ENCODE peak calls at places on chromosomes 13 and 19, in seven cellular contexts. R, E, K, N, O, V and G are unnamed samples. For H3K27me3, the result is how much of the 10 kb centered on the place peaks cover.

GRCh38 chr13:66312312-66313087 is 917.6 kb downstream of the PCDH9 start:
- DNase-seq in V (peak), K (no peak), E (peak), N (no peak), O (peak), R (no peak), G (no peak)

GRCh38 chr13:50081106-50081898 is 66.1 kb downstream of the KCNRG start:
- DNase-seq in N (peak), V (peak), O (no peak), R (peak), K (no peak), E (peak), G (no peak)

GRCh38 chr13:46622013-46622917 is 69.3 kb downstream of the LRCH1 start:
- DNase-seq in R (no peak), O (no peak), K (no peak), N (no peak), E (no peak), V (no peak), G (no peak)

GRCh38 chr13:112755331-112755730 is 65.5 kb downstream of the ATP11A start:
- DNase-seq in N (no peak), K (no peak), E (no peak), O (no peak), R (no peak), V (no peak), G (no peak)

GRCh38 chr13:37412271-37412683 is 186.3 kb downstream of the POSTN start:
- DNase-seq in O (peak), E (no peak), K (no peak), V (no peak), N (no peak), R (no peak), G (no peak)

GRCh38 chr13:111145071-111145470 is 30.0 kb downstream of the ARHGEF7 start:
- DNase-seq in E (no peak), O (no peak), K (no peak), V (no peak), N (no peak), R (no peak), G (no peak)

GRCh38 chr19:8611890-8612806 is 1.6 kb upstream of the ADAMTS10 start:
- DNase-seq in R (no peak), N (peak), V (no peak), K (no peak), O (peak), E (peak), G (peak)

GRCh38 chr19:35170359-35171061 is 16.0 kb downstream of the FXYD5 start:
- DNase-seq in O (no peak), N (no peak), E (no peak), V (no peak), K (peak), R (no peak), G (no peak)

GRCh38 chr19:38455031-38455430 is 21.5 kb downstream of the RYR1 start:
- DNase-seq in K (no peak), O (peak), R (no peak), N (no peak), E (no peak), V (no peak), G (no peak)

GRCh38 chr13:31638577-31638976 is 100.7 kb upstream of the RXFP2 start:
- DNase-seq in V (no peak), E (no peak), O (peak), R (no peak), N (peak), K (no peak), G (no peak)

GRCh38 chr13:88979465-88980180 is 1308.5 kb downstream of the SLITRK5 start:
- DNase-seq in K (no peak), V (no peak), O (no peak), R (no peak), N (peak), E (no peak), G (no peak)

GRCh38 chr19:41172297-41173164 is 20.5 kb upstream of the CYP2S1 start:
- DNase-seq in R (no peak), K (no peak), E (no peak), O (no peak), V (peak), N (no peak), G (no peak)

GRCh38 chr19:16376649-16377048 is 52.0 kb downstream of the KLF2 start:
- DNase-seq in K (no peak), V (no peak), O (no peak), N (no peak), E (no peak), R (no peak), G (no peak)

GRCh38 chr13:59546178-59546577 is 617.5 kb downstream of the DIAPH3 start:
- DNase-seq in O (no peak), R (no peak), N (no peak), K (no peak), V (no peak), E (no peak), G (no peak)

GRCh38 chr19:13768510-13768909 is 4.2 kb downstream of the MRI1 start:
- DNase-seq in V (no peak), E (no peak), N (no peak), K (no peak), R (no peak), O (no peak), G (no peak)

GRCh38 chr13:45522571-45522970 is 57.8 kb downstream of the COG3 start:
- DNase-seq in R (no peak), E (no peak), K (no peak), O (peak), N (no peak), V (no peak), G (no peak)

GRCh38 chr19:54262066-54262465 is 5.0 kb upstream of the LILRB5 start:
- DNase-seq in E (peak), N (no peak), O (no peak), R (no peak), K (peak), V (peak), G (no peak)

GRCh38 chr13:97934590-97934989 is 18.9 kb upstream of the IPO5 start:
- DNase-seq in O (no peak), R (no peak), E (no peak), N (peak), V (no peak), K (no peak), G (no peak)

GRCh38 chr19:54190942-54191670 is at the start of gene TSEN34:
- DNase-seq in O (peak), E (no peak), K (no peak), R (peak), V (peak), N (no peak), G (no peak)

GRCh38 chr13:33610471-33611015 is 207.4 kb upstream of the RFC3 start:
- DNase-seq in R (no peak), E (no peak), V (no peak), N (peak), O (no peak), K (no peak), G (no peak)

GRCh38 chr19:378706-379105 is 30.2 kb downstream of the C2CD4C start:
- DNase-seq in E (no peak), K (no peak), O (no peak), V (no peak), N (no peak), R (no peak), G (no peak)

GRCh38 chr19:13163609-13164364 is 13.6 kb downstream of the IER2 start:
- DNase-seq in E (peak), V (peak), O (peak), K (no peak), R (peak), N (peak), G (no peak)

GRCh38 chr13:45823583-45823982 is 28.0 kb downstream of the SIAH3 start:
- DNase-seq in K (peak), E (no peak), R (no peak), V (no peak), O (no peak), N (no peak), G (no peak)

GRCh38 chr19:4537953-4538600 is 1.8 kb downstream of the LRG1 start:
- DNase-seq in E (no peak), V (no peak), N (no peak), K (no peak), O (no peak), R (no peak), G (no peak)

GRCh38 chr19:45279587-45280192 is 28.6 kb downstream of the MARK4 start:
- DNase-seq in V (no peak), R (no peak), O (no peak), E (no peak), N (no peak), K (no peak), G (no peak)

GRCh38 chr13:102902789-102903347 is 57.0 kb downstream of the ERCC5 start:
- DNase-seq in E (no peak), N (peak), O (no peak), V (no peak), K (no peak), R (no peak), G (no peak)

GRCh38 chr19:53942001-53942786 is 20.5 kb upstream of the CACNG8 start:
- DNase-seq in N (no peak), V (no peak), E (no peak), R (peak), O (no peak), K (no peak), G (no peak)

GRCh38 chr13:107025991-107026390 is 458.1 kb upstream of the ARGLU1 start:
- DNase-seq in O (peak), E (peak), R (no peak), K (no peak), V (no peak), N (peak), G (peak)

GRCh38 chr19:7478173-7478842 is 10.5 kb downstream of the PEX11G start:
- DNase-seq in E (no peak), N (no peak), V (no peak), R (no peak), O (no peak), K (no peak), G (no peak)

GRCh38 chr19:13796301-13797057 is 1.2 kb downstream of the ZSWIM4 start:
- DNase-seq in E (peak), N (peak), V (peak), O (peak), K (no peak), R (peak), G (peak)

GRCh38 chr13:113224486-113224885 is 15.1 kb downstream of the CUL4A start:
- DNase-seq in K (no peak), V (no peak), O (no peak), N (peak), E (no peak), R (no peak), G (no peak)

GRCh38 chr13:96082640-96083039 is 7.3 kb upstream of the HS6ST3 start:
- DNase-seq in K (no peak), V (no peak), E (no peak), O (no peak), N (no peak), R (no peak), G (no peak)

GRCh38 chr13:66345988-66346387 is 884.1 kb downstream of the PCDH9 start:
- DNase-seq in K (no peak), V (no peak), E (no peak), O (no peak), R (no peak), N (no peak), G (no peak)

GRCh38 chr13:99992912-99993311 is 11.3 kb downstream of the ZIC2 start:
- DNase-seq in R (no peak), N (no peak), O (no peak), E (no peak), K (no peak), V (no peak), G (no peak)

GRCh38 chr13:99990045-99990977 is 8.7 kb downstream of the ZIC2 start:
- DNase-seq in V (no peak), E (no peak), N (no peak), O (no peak), K (no peak), R (no peak), G (no peak)

GRCh38 chr13:99992376-99992775 is 10.8 kb downstream of the ZIC2 start:
- DNase-seq in O (no peak), E (no peak), R (no peak), K (no peak), N (no peak), V (no peak), G (no peak)

GRCh38 chr13:99991013-99991805 is 9.6 kb downstream of the ZIC2 start:
- DNase-seq in O (no peak), N (no peak), K (no peak), R (no peak), E (no peak), V (no peak), G (no peak)

DNA sequence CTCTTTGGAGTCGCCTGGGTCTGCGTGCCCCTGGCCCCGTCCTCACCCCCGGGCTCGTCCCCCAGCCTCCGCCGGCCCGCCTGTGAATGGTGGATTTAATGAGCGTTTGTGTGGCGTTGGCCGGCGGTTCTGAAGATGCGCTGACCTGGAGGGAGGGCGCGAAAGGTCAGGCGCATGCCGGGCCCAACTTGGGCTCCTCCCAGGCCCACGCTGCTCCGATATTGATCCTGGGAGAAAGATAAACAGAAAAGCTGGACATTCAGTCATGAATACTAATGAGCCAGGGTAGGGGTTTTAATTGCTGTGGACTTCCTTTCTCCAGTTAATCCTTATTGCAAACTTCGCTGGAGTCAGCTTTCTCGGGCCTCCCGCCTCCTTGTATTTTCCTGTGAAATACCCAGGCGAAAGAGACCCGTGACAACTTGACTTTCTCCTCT is 10.2 kb downstream of the ZIC2 start:
- DNase-seq in O (no peak), R (no peak), E (no peak), V (no peak), N (no peak), K (no peak), G (no peak)
- TF ChIP-seq CTCF in O (no peak), R (no peak), E (no peak), V (no peak), N (no peak), K (no peak), G (no peak)

GRCh38 chr19:18790566-18791314 is at the start of gene COMP:
- DNase-seq in O (no peak), E (no peak), K (no peak), R (no peak), V (no peak), N (no peak), G (no peak)

GRCh38 chr19:18791315-18791678 is 192 bp upstream of the COMP start:
- DNase-seq in V (no peak), N (no peak), E (no peak), K (no peak), R (no peak), O (no peak), G (no peak)

GRCh38 chr19:18788782-18789421 is 2.2 kb downstream of the COMP start:
- DNase-seq in R (no peak), O (no peak), N (no peak), E (no peak), V (no peak), K (no peak), G (no peak)

GRCh38 chr19:18789883-18790565 is 1.1 kb downstream of the COMP start:
- DNase-seq in O (no peak), V (no peak), R (no peak), N (no peak), E (no peak), K (no peak), G (no peak)

DNA sequence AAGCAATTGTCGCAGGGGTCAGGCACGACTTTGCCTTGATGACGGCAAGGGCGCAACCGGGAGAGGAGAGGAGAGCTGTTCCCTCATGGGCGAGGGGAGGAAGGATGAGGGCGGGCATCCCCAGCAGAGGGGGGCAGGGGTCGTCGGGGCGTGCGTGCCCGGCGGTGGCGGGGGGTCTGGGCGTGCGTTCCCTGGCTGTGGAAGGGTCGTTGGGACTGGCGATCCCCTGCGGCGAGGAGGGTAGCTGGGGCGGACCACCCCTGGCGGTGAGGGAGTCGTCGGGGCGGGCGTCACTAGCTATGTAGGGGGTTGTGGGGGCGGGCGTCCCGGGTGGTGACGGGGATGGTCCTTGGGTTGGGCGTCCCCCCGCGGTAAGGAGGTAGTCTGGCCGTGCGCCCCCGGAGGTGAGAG is 1.7 kb downstream of the COMP start:
- DNase-seq in R (no peak), K (no peak), N (no peak), V (no peak), E (no peak), O (no peak), G (no peak)
- H3K27me3 ChIP-seq in R (under half), K (under half), N (half or more), V (under half), E (under half), O (half or more), G (under half)

DNA sequence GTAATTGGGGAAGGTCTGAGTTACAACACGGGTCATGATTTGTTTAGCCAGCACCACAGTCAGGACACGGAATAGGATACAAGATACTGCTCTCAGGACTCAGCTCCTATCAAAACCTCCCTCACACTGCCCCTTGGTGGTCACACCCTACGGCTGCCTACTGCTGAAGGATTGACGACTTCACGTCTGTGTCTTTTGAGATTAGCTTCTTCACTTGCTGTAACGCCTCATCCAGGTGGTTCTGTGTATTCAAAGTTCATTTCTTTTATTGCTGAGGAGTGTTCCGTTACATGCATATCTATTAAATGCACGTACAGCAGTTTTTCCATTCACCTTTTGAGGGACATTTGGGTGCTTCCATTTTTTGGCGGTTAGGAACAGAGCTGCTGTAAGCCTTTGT is 46.3 kb downstream of the URI1 start:
- DNase-seq in V (no peak), N (no peak), E (no peak), O (no peak), R (no peak), K (no peak), G (no peak)
- TF ChIP-seq CTCF in V (no peak), N (no peak), E (no peak), O (no peak), R (no peak), K (no peak), G (no peak)

GRCh38 chr19:1782501-1782900 is 29.2 kb downstream of the ONECUT3 start:
- DNase-seq in K (no peak), O (no peak), R (no peak), V (no peak), N (no peak), E (no peak), G (no peak)
- H3K27me3 ChIP-seq in K (under half), O (under half), R (under half), V (under half), N (half or more), E (under half), G (under half)

GRCh38 chr19:9971341-9971897 is 35.1 kb upstream of the OLFM2 start:
- DNase-seq in V (no peak), R (no peak), E (no peak), K (no peak), O (no peak), N (no peak), G (no peak)

GRCh38 chr19:9968820-9969687 is 32.7 kb upstream of the OLFM2 start:
- DNase-seq in V (no peak), K (no peak), O (no peak), E (no peak), R (no peak), N (no peak), G (no peak)

GRCh38 chr19:9969688-9969975 is 33.3 kb upstream of the OLFM2 start:
- DNase-seq in O (no peak), R (no peak), V (no peak), E (no peak), K (no peak), N (no peak), G (no peak)

GRCh38 chr19:9970481-9970880 is 34.2 kb upstream of the OLFM2 start:
- DNase-seq in N (no peak), E (no peak), O (no peak), K (no peak), R (no peak), V (no peak), G (no peak)

DNA sequence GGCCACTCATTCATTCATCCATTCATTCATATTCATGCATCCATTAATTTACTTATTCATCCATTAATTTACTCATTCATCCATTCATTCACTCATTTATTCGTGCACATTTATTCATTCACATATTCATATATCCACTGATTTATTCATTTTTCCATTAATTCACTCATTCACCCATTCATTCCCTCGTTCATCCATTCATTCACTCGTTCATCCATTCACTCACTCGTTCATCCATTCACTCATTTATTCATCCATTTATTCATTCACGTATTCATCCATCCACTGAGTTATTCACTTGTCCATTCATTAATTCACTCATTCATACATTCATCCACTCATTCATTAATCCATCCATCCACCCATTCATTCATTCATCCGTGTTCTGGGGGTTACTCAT is 35.8 kb upstream of the OLFM2 start:
- DNase-seq in K (no peak), E (no peak), O (no peak), V (no peak), R (no peak), N (no peak), G (no peak)
- TF ChIP-seq CTCF in K (no peak), E (no peak), O (no peak), V (no peak), R (no peak), N (no peak), G (no peak)